ENCODE peak calls at places on chromosome 18, in ten cellular contexts. E is transverse colon, U is tibial nerve, T is K562, X is testis, V is endothelial cell of umbilical vein, M is prostate gland, L is NB4, W is HepG2, Z is uterus. D is an unnamed sample.

GRCh38 chr18:2655954-2656236 is 369 bp downstream of the SMCHD1 start:
- DNase-seq in E (no peak), X (peak; percentile 52), Z (no peak), M (no peak), T (no peak), L (no peak), W (no peak), V (no peak), U (no peak), D (no peak)

GRCh38 chr18:73136134-73136533 is 268.3 kb upstream of the NETO1 start:
- DNase-seq in W (peak; percentile 3), T (no peak), X (no peak), U (no peak), Z (no peak), V (no peak), M (no peak), E (no peak), L (peak; percentile 6), D (no peak)

GRCh38 chr18:79434611-79435010 is 38.9 kb downstream of the NFATC1 start:
- DNase-seq in T (no peak), E (no peak), U (no peak), M (no peak), Z (no peak), X (no peak), L (no peak), W (no peak), V (no peak), D (no peak)

GRCh38 chr18:28728891-28729290 is 552.0 kb upstream of the CDH2 start:
- DNase-seq in Z (no peak), L (no peak), M (no peak), W (no peak), U (no peak), X (no peak), V (no peak), T (no peak), E (no peak), D (no peak)

GRCh38 chr18:71784777-71785176 is 759.4 kb downstream of the CBLN2 start:
- DNase-seq in T (peak; percentile 12), U (no peak), L (peak; percentile 41), M (no peak), E (no peak), X (peak; percentile 57), W (peak; percentile 10), V (peak; percentile 51), Z (no peak), D (no peak)

GRCh38 chr18:43797347-43797746 is 520.1 kb upstream of the SYT4 start:
- DNase-seq in E (no peak), X (no peak), V (no peak), Z (no peak), T (no peak), U (no peak), M (no peak), L (no peak), W (no peak), D (no peak)

GRCh38 chr18:27985800-27986199 is 191.1 kb downstream of the CDH2 start:
- DNase-seq in X (no peak), Z (no peak), T (no peak), U (no peak), W (no peak), L (no peak), V (no peak), E (no peak), M (no peak), D (no peak)

GRCh38 chr18:37179384-37179783 is 350.5 kb downstream of the KIAA1328 start:
- DNase-seq in E (no peak), X (no peak), M (no peak), U (no peak), Z (no peak), V (no peak), L (no peak), T (no peak), W (no peak), D (no peak)

GRCh38 chr18:76988015-76988826 is 144.4 kb downstream of the MBP start:
- DNase-seq in M (no peak), L (no peak), Z (no peak), X (no peak), U (no peak), V (no peak), W (no peak), E (no peak), T (no peak), D (peak; percentile 43)

GRCh38 chr18:12408247-12408869 is 629 bp downstream of the PRELID3A start:
- DNase-seq in W (no peak), E (peak; percentile 17), Z (no peak), L (peak; percentile 61), T (no peak), M (no peak), X (peak; percentile 36), U (no peak), V (peak; percentile 45), D (peak; percentile 29)

GRCh38 chr18:47929681-47930085 is 776 bp downstream of the SMAD2 start:
- DNase-seq in U (peak; percentile 10), X (no peak), L (no peak), T (no peak), E (no peak), W (peak; percentile 37), V (no peak), M (peak; percentile 7), Z (no peak), D (no peak)

GRCh38 chr18:50424877-50425690 is 50.2 kb downstream of the SKA1 start:
- DNase-seq in L (peak; percentile 19), U (no peak), X (peak; percentile 93), M (no peak), E (no peak), Z (no peak), T (peak; percentile 59), W (peak; percentile 86), V (peak; percentile 63), D (no peak)
- TF ChIP-seq POLR2A in L (no peak), U (no peak), X (no peak), M (no peak), E (no peak), Z (no peak), T (no peak), W (no peak), V (no peak), D (no peak)

DNA sequence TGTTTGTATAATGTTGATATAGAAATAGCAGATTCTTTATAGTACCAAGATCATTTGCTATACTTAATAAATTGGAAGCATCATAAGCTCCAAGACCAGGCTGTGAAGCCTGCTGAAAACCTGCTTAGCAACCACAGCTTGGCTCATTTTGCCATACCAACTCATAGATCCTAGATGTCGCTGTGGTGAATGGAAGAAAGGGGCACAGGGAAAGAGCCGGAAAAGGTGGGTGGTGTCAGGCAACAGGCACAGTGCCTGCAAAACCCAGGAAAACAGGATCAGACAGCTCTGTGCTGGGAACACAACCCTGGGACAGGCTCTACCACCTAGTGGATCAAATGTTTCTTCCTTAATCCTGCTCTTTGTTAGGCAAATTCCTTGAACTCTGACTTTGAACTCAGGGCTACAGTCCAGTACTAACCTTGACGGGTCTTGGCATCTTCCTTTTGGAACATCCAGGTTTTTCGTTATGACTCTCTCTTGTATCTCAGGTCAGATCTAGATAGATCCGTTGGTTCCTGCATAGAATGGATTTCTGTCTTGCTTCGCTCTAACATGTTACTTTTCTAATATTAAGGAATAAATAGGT is 31.6 kb downstream of the TWSG1 start:
- DNase-seq in L (no peak), X (peak; percentile 30), E (peak; percentile 18), M (peak; percentile 88), U (peak; percentile 14), V (peak; percentile 79), Z (no peak), W (no peak), T (no peak), D (peak; percentile 33)
- TF ChIP-seq CTCF in L (no peak), X (no peak), E (peak; percentile 12), M (peak; percentile 62), U (peak; percentile 45), V (peak; percentile 47), Z (no peak), W (no peak), T (no peak), D (peak; percentile 20)

GRCh38 chr18:8801263-8801901 is 96.0 kb downstream of the MTCL1 start:
- DNase-seq in V (no peak), M (no peak), L (no peak), Z (no peak), E (no peak), W (no peak), T (no peak), X (no peak), U (no peak), D (no peak)
- TF ChIP-seq POLR2A in V (no peak), M (no peak), L (no peak), Z (no peak), E (no peak), W (no peak), T (no peak), X (no peak), U (no peak), D (no peak)

DNA sequence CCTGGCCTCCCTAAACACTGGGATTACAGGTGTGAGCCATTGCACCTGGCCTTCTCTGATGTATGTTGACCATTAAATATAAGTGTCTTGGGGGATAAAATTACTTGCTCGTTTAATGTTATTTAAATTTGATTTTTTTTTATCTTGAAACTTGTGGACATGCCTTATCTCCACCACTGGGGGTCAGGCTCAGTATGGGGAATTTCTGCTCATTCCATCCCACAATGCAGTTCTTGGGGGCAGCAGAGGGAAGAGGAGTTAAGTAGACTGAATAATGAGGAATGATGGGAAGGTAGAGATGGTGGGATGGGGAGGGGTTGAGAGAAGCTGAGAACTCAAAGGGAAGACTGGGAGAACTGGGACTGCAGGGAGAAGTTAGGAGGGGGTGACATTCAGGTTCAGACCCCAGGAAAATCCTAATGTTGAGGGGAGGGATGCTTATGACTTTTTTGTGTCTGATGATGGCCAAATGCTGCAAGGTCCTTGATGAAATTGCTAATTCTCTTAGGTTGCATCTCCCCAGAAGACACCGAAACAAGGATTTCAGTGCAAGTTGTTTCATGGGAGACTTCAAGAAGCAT is 174.2 kb downstream of the MIB1 start:
- DNase-seq in V (peak; percentile 81), W (peak; percentile 53), L (peak; percentile 49), X (peak; percentile 54), U (no peak), M (no peak), Z (no peak), E (peak; percentile 19), T (peak; percentile 26), D (no peak)
- TF ChIP-seq CTCF in V (peak; percentile 66), W (peak; percentile 75), L (peak; percentile 51), X (peak; percentile 63), U (peak; percentile 5), M (peak; percentile 28), Z (peak; percentile 53), E (peak; percentile 49), T (peak; percentile 77), D (peak; percentile 55)

GRCh38 chr18:10685484-10685883 is 159.7 kb downstream of the NAPG start:
- DNase-seq in L (no peak), E (no peak), X (no peak), Z (no peak), M (no peak), U (no peak), V (no peak), T (no peak), W (no peak), D (no peak)
- TF ChIP-seq POLR2A in L (no peak), E (no peak), X (no peak), Z (no peak), M (no peak), U (no peak), V (no peak), T (no peak), W (no peak), D (no peak)